ENCODE peak calls at places on chromosomes 1 and 21, in eight cellular contexts. One of them, this sample, is unnamed.
A peak's percentile ranks its signal among the peaks of the same experiment; 100 is the strongest.

GRCh38 chr21:43025636-43026180 is 49.9 kb downstream of the CBS start:
- DNase-seq in suprapubic skin: no peak
- DNase-seq in NCI-H1436: no peak
- DNase-seq in stimulated activated naive CD8-positive, alpha-beta T cell treated with anti-CD3 and anti-CD28 coated beads, Interleukin-15, Interleukin-2, amounts not matched to agents 100 U/mL and 50 U/mL, for 24 hours: no peak
- DNase-seq in NCI-H1694 treated with DMSO at 0.1 percent for 48 hours: no peak
- DNase-seq in Calu3: no peak
- DNase-seq in nephron progenitor cell: no peak
- DNase-seq in CD4-positive, alpha-beta T cell: no peak
- DNase-seq in this sample: peak; percentile 74

GRCh38 chr1:170669586-170670332 is 5.8 kb downstream of the PRRX1 start:
- DNase-seq in Calu3: no peak
- DNase-seq in nephron progenitor cell: peak; percentile 22
- DNase-seq in NCI-H1436: no peak
- DNase-seq in NCI-H1694 treated with DMSO at 0.1 percent for 48 hours: no peak
- DNase-seq in suprapubic skin: no peak
- DNase-seq in CD4-positive, alpha-beta T cell: no peak
- DNase-seq in stimulated activated naive CD8-positive, alpha-beta T cell treated with anti-CD3 and anti-CD28 coated beads, Interleukin-15, Interleukin-2, amounts not matched to agents 100 U/mL and 50 U/mL, for 24 hours: no peak
- DNase-seq in this sample: no peak

GRCh38 chr1:232271991-232272589 is 357.8 kb downstream of the SIPA1L2 start:
- DNase-seq in stimulated activated naive CD8-positive, alpha-beta T cell treated with anti-CD3 and anti-CD28 coated beads, Interleukin-15, Interleukin-2, amounts not matched to agents 100 U/mL and 50 U/mL, for 24 hours: no peak
- DNase-seq in CD4-positive, alpha-beta T cell: no peak
- DNase-seq in Calu3: no peak
- DNase-seq in nephron progenitor cell: no peak
- DNase-seq in suprapubic skin: no peak
- DNase-seq in NCI-H1436: no peak
- DNase-seq in NCI-H1694 treated with DMSO at 0.1 percent for 48 hours: no peak
- DNase-seq in this sample: no peak

GRCh38 chr1:112762541-112763141 is 47.5 kb upstream of the PPM1J start:
- DNase-seq in CD4-positive, alpha-beta T cell: no peak
- DNase-seq in nephron progenitor cell: no peak
- DNase-seq in Calu3: peak; percentile 10
- DNase-seq in stimulated activated naive CD8-positive, alpha-beta T cell treated with anti-CD3 and anti-CD28 coated beads, Interleukin-15, Interleukin-2, amounts not matched to agents 100 U/mL and 50 U/mL, for 24 hours: no peak
- DNase-seq in NCI-H1436: no peak
- DNase-seq in NCI-H1694 treated with DMSO at 0.1 percent for 48 hours: peak; percentile 11
- DNase-seq in suprapubic skin: peak; percentile 40
- DNase-seq in this sample: peak; percentile 74

GRCh38 chr21:38847556-38847955 is 41.8 kb downstream of the ETS2 start:
- DNase-seq in suprapubic skin: no peak
- DNase-seq in CD4-positive, alpha-beta T cell: no peak
- DNase-seq in nephron progenitor cell: no peak
- DNase-seq in stimulated activated naive CD8-positive, alpha-beta T cell treated with anti-CD3 and anti-CD28 coated beads, Interleukin-15, Interleukin-2, amounts not matched to agents 100 U/mL and 50 U/mL, for 24 hours: no peak
- DNase-seq in NCI-H1436: no peak
- DNase-seq in NCI-H1694 treated with DMSO at 0.1 percent for 48 hours: no peak
- DNase-seq in Calu3: no peak
- DNase-seq in this sample: no peak

GRCh38 chr1:41862411-41863221 is 56.1 kb downstream of the HIVEP3 start:
- DNase-seq in NCI-H1436: no peak
- DNase-seq in CD4-positive, alpha-beta T cell: no peak
- DNase-seq in nephron progenitor cell: no peak
- DNase-seq in NCI-H1694 treated with DMSO at 0.1 percent for 48 hours: no peak
- DNase-seq in Calu3: no peak
- DNase-seq in suprapubic skin: no peak
- DNase-seq in stimulated activated naive CD8-positive, alpha-beta T cell treated with anti-CD3 and anti-CD28 coated beads, Interleukin-15, Interleukin-2, amounts not matched to agents 100 U/mL and 50 U/mL, for 24 hours: peak; percentile 64
- DNase-seq in this sample: peak; percentile 99

GRCh38 chr1:151399890-151400235 is 490 bp downstream of the PSMB4 start:
- DNase-seq in suprapubic skin: no peak
- DNase-seq in Calu3: no peak
- DNase-seq in nephron progenitor cell: no peak
- DNase-seq in NCI-H1436: no peak
- DNase-seq in CD4-positive, alpha-beta T cell: no peak
- DNase-seq in stimulated activated naive CD8-positive, alpha-beta T cell treated with anti-CD3 and anti-CD28 coated beads, Interleukin-15, Interleukin-2, amounts not matched to agents 100 U/mL and 50 U/mL, for 24 hours: no peak
- DNase-seq in NCI-H1694 treated with DMSO at 0.1 percent for 48 hours: no peak
- DNase-seq in this sample: peak; percentile 7

GRCh38 chr1:10415211-10415930 is 14.9 kb upstream of the CENPS start:
- DNase-seq in CD4-positive, alpha-beta T cell: no peak
- DNase-seq in stimulated activated naive CD8-positive, alpha-beta T cell treated with anti-CD3 and anti-CD28 coated beads, Interleukin-15, Interleukin-2, amounts not matched to agents 100 U/mL and 50 U/mL, for 24 hours: no peak
- DNase-seq in nephron progenitor cell: no peak
- DNase-seq in NCI-H1436: no peak
- DNase-seq in suprapubic skin: no peak
- DNase-seq in NCI-H1694 treated with DMSO at 0.1 percent for 48 hours: no peak
- DNase-seq in Calu3: peak; percentile 50
- DNase-seq in this sample: peak; percentile 13

GRCh38 chr1:53449026-53449425 is 10.2 kb upstream of the DMRTB1 start:
- DNase-seq in Calu3: no peak
- DNase-seq in nephron progenitor cell: no peak
- DNase-seq in NCI-H1436: no peak
- DNase-seq in suprapubic skin: no peak
- DNase-seq in stimulated activated naive CD8-positive, alpha-beta T cell treated with anti-CD3 and anti-CD28 coated beads, Interleukin-15, Interleukin-2, amounts not matched to agents 100 U/mL and 50 U/mL, for 24 hours: no peak
- DNase-seq in CD4-positive, alpha-beta T cell: no peak
- DNase-seq in NCI-H1694 treated with DMSO at 0.1 percent for 48 hours: no peak
- DNase-seq in this sample: no peak

GRCh38 chr1:46452931-46453325 is 36.7 kb upstream of the DMBX1 start:
- DNase-seq in nephron progenitor cell: no peak
- DNase-seq in NCI-H1694 treated with DMSO at 0.1 percent for 48 hours: no peak
- DNase-seq in stimulated activated naive CD8-positive, alpha-beta T cell treated with anti-CD3 and anti-CD28 coated beads, Interleukin-15, Interleukin-2, amounts not matched to agents 100 U/mL and 50 U/mL, for 24 hours: no peak
- DNase-seq in suprapubic skin: no peak
- DNase-seq in Calu3: no peak
- DNase-seq in NCI-H1436: no peak
- DNase-seq in CD4-positive, alpha-beta T cell: no peak
- DNase-seq in this sample: no peak

GRCh38 chr1:165424454-165425283 is 20.3 kb downstream of the RXRG start:
- DNase-seq in nephron progenitor cell: no peak
- DNase-seq in NCI-H1436: no peak
- DNase-seq in CD4-positive, alpha-beta T cell: no peak
- DNase-seq in Calu3: no peak
- DNase-seq in stimulated activated naive CD8-positive, alpha-beta T cell treated with anti-CD3 and anti-CD28 coated beads, Interleukin-15, Interleukin-2, amounts not matched to agents 100 U/mL and 50 U/mL, for 24 hours: no peak
- DNase-seq in suprapubic skin: no peak
- DNase-seq in NCI-H1694 treated with DMSO at 0.1 percent for 48 hours: no peak
- DNase-seq in this sample: no peak

GRCh38 chr1:39788426-39788757 is 273 bp downstream of the BMP8B start:
- DNase-seq in suprapubic skin: no peak
- DNase-seq in nephron progenitor cell: peak; percentile 50
- DNase-seq in stimulated activated naive CD8-positive, alpha-beta T cell treated with anti-CD3 and anti-CD28 coated beads, Interleukin-15, Interleukin-2, amounts not matched to agents 100 U/mL and 50 U/mL, for 24 hours: no peak
- DNase-seq in NCI-H1436: no peak
- DNase-seq in CD4-positive, alpha-beta T cell: no peak
- DNase-seq in NCI-H1694 treated with DMSO at 0.1 percent for 48 hours: no peak
- DNase-seq in Calu3: no peak
- DNase-seq in this sample: no peak

GRCh38 chr1:15116966-15117365 is 36.6 kb upstream of the TMEM51 start:
- DNase-seq in CD4-positive, alpha-beta T cell: no peak
- DNase-seq in NCI-H1436: no peak
- DNase-seq in nephron progenitor cell: no peak
- DNase-seq in suprapubic skin: no peak
- DNase-seq in stimulated activated naive CD8-positive, alpha-beta T cell treated with anti-CD3 and anti-CD28 coated beads, Interleukin-15, Interleukin-2, amounts not matched to agents 100 U/mL and 50 U/mL, for 24 hours: no peak
- DNase-seq in NCI-H1694 treated with DMSO at 0.1 percent for 48 hours: no peak
- DNase-seq in Calu3: no peak
- DNase-seq in this sample: no peak

GRCh38 chr1:160260436-160261382 is 1.6 kb downstream of the DCAF8 start:
- DNase-seq in NCI-H1694 treated with DMSO at 0.1 percent for 48 hours: no peak
- DNase-seq in CD4-positive, alpha-beta T cell: no peak
- DNase-seq in stimulated activated naive CD8-positive, alpha-beta T cell treated with anti-CD3 and anti-CD28 coated beads, Interleukin-15, Interleukin-2, amounts not matched to agents 100 U/mL and 50 U/mL, for 24 hours: no peak
- DNase-seq in suprapubic skin: no peak
- DNase-seq in nephron progenitor cell: peak; percentile 26
- DNase-seq in Calu3: no peak
- DNase-seq in NCI-H1436: no peak
- DNase-seq in this sample: no peak

GRCh38 chr1:50917796-50918137 is 42.3 kb downstream of the FAF1 start:
- DNase-seq in NCI-H1436: no peak
- DNase-seq in suprapubic skin: no peak
- DNase-seq in nephron progenitor cell: no peak
- DNase-seq in NCI-H1694 treated with DMSO at 0.1 percent for 48 hours: no peak
- DNase-seq in stimulated activated naive CD8-positive, alpha-beta T cell treated with anti-CD3 and anti-CD28 coated beads, Interleukin-15, Interleukin-2, amounts not matched to agents 100 U/mL and 50 U/mL, for 24 hours: no peak
- DNase-seq in Calu3: no peak
- DNase-seq in CD4-positive, alpha-beta T cell: no peak
- DNase-seq in this sample: no peak

GRCh38 chr21:27298465-27298864 is 331.6 kb upstream of the ADAMTS5 start:
- DNase-seq in nephron progenitor cell: no peak
- DNase-seq in NCI-H1694 treated with DMSO at 0.1 percent for 48 hours: peak; percentile 83
- DNase-seq in stimulated activated naive CD8-positive, alpha-beta T cell treated with anti-CD3 and anti-CD28 coated beads, Interleukin-15, Interleukin-2, amounts not matched to agents 100 U/mL and 50 U/mL, for 24 hours: no peak
- DNase-seq in Calu3: no peak
- DNase-seq in NCI-H1436: no peak
- DNase-seq in CD4-positive, alpha-beta T cell: no peak
- DNase-seq in suprapubic skin: no peak
- DNase-seq in this sample: no peak

GRCh38 chr1:42369471-42369870 is 11.1 kb upstream of the RIMKLA start:
- DNase-seq in nephron progenitor cell: no peak
- DNase-seq in suprapubic skin: no peak
- DNase-seq in NCI-H1436: no peak
- DNase-seq in Calu3: no peak
- DNase-seq in CD4-positive, alpha-beta T cell: no peak
- DNase-seq in stimulated activated naive CD8-positive, alpha-beta T cell treated with anti-CD3 and anti-CD28 coated beads, Interleukin-15, Interleukin-2, amounts not matched to agents 100 U/mL and 50 U/mL, for 24 hours: no peak
- DNase-seq in NCI-H1694 treated with DMSO at 0.1 percent for 48 hours: no peak
- DNase-seq in this sample: peak; percentile 98

GRCh38 chr21:45596704-45597318 is 46.7 kb upstream of the PCBP3 start:
- DNase-seq in suprapubic skin: peak; percentile 79
- DNase-seq in CD4-positive, alpha-beta T cell: peak; percentile 81
- DNase-seq in stimulated activated naive CD8-positive, alpha-beta T cell treated with anti-CD3 and anti-CD28 coated beads, Interleukin-15, Interleukin-2, amounts not matched to agents 100 U/mL and 50 U/mL, for 24 hours: peak; percentile 90
- DNase-seq in NCI-H1694 treated with DMSO at 0.1 percent for 48 hours: peak; percentile 24
- DNase-seq in Calu3: peak; percentile 74
- DNase-seq in NCI-H1436: peak; percentile 62
- DNase-seq in nephron progenitor cell: peak; percentile 86
- DNase-seq in this sample: peak; percentile 86

GRCh38 chr1:224785622-224786021 is 143.9 kb upstream of the DNAH14 start:
- DNase-seq in NCI-H1694 treated with DMSO at 0.1 percent for 48 hours: no peak
- DNase-seq in Calu3: no peak
- DNase-seq in nephron progenitor cell: no peak
- DNase-seq in CD4-positive, alpha-beta T cell: no peak
- DNase-seq in stimulated activated naive CD8-positive, alpha-beta T cell treated with anti-CD3 and anti-CD28 coated beads, Interleukin-15, Interleukin-2, amounts not matched to agents 100 U/mL and 50 U/mL, for 24 hours: no peak
- DNase-seq in suprapubic skin: no peak
- DNase-seq in NCI-H1436: no peak
- DNase-seq in this sample: no peak

GRCh38 chr1:96281491-96281890 is 440.1 kb upstream of the PTBP2 start:
- DNase-seq in NCI-H1436: no peak
- DNase-seq in nephron progenitor cell: no peak
- DNase-seq in suprapubic skin: no peak
- DNase-seq in stimulated activated naive CD8-positive, alpha-beta T cell treated with anti-CD3 and anti-CD28 coated beads, Interleukin-15, Interleukin-2, amounts not matched to agents 100 U/mL and 50 U/mL, for 24 hours: no peak
- DNase-seq in Calu3: no peak
- DNase-seq in NCI-H1694 treated with DMSO at 0.1 percent for 48 hours: no peak
- DNase-seq in CD4-positive, alpha-beta T cell: no peak
- DNase-seq in this sample: no peak

GRCh38 chr1:17355898-17356297 is 16.1 kb upstream of the PADI6 start:
- DNase-seq in Calu3: no peak
- DNase-seq in stimulated activated naive CD8-positive, alpha-beta T cell treated with anti-CD3 and anti-CD28 coated beads, Interleukin-15, Interleukin-2, amounts not matched to agents 100 U/mL and 50 U/mL, for 24 hours: peak; percentile 42
- DNase-seq in suprapubic skin: no peak
- DNase-seq in NCI-H1694 treated with DMSO at 0.1 percent for 48 hours: no peak
- DNase-seq in nephron progenitor cell: no peak
- DNase-seq in NCI-H1436: no peak
- DNase-seq in CD4-positive, alpha-beta T cell: peak; percentile 6
- DNase-seq in this sample: no peak

GRCh38 chr1:21669033-21669286 is 197 bp downstream of the RAP1GAP start:
- DNase-seq in suprapubic skin: peak; percentile 62
- DNase-seq in Calu3: no peak
- DNase-seq in NCI-H1436: no peak
- DNase-seq in nephron progenitor cell: no peak
- DNase-seq in stimulated activated naive CD8-positive, alpha-beta T cell treated with anti-CD3 and anti-CD28 coated beads, Interleukin-15, Interleukin-2, amounts not matched to agents 100 U/mL and 50 U/mL, for 24 hours: no peak
- DNase-seq in CD4-positive, alpha-beta T cell: no peak
- DNase-seq in NCI-H1694 treated with DMSO at 0.1 percent for 48 hours: no peak
- DNase-seq in this sample: no peak

GRCh38 chr1:246582301-246583055 is 16.2 kb downstream of the CNST start:
- DNase-seq in suprapubic skin: no peak
- DNase-seq in NCI-H1436: no peak
- DNase-seq in nephron progenitor cell: no peak
- DNase-seq in Calu3: no peak
- DNase-seq in stimulated activated naive CD8-positive, alpha-beta T cell treated with anti-CD3 and anti-CD28 coated beads, Interleukin-15, Interleukin-2, amounts not matched to agents 100 U/mL and 50 U/mL, for 24 hours: no peak
- DNase-seq in CD4-positive, alpha-beta T cell: no peak
- DNase-seq in NCI-H1694 treated with DMSO at 0.1 percent for 48 hours: no peak
- DNase-seq in this sample: no peak

This sample was measured in trophoblast cell.